ENCODE peak calls at places on chromosome 21, in ten cellular contexts. S is MM.1S; R is left ventricle myocardium inferior; L is IMR-90; D is mesendoderm; O is adrenal gland; E is CD8-positive, alpha-beta memory T cell; M is neural progenitor cell; Y is gastrocnemius medialis; F is psoas muscle. B is an unnamed sample.

GRCh38 chr21:45155910-45156309 is 81.5 kb downstream of the ADARB1 start:
- DNase-seq in F (no peak), M (no peak), L (no peak), E (no peak), Y (no peak), R (no peak), D (no peak), O (no peak), S (no peak), B (no peak)

GRCh38 chr21:46220847-46221246 is 7.7 kb downstream of the LSS start:
- DNase-seq in F (no peak), R (no peak), M (no peak), S (no peak), Y (no peak), O (no peak), L (no peak), E (no peak), D (no peak), B (no peak)

GRCh38 chr21:45460611-45461368 is 55.8 kb downstream of the COL18A1 start:
- DNase-seq in F (no peak), Y (no peak), E (no peak), O (no peak), R (no peak), D (peak; percentile 45), S (no peak), M (no peak), L (peak; percentile 91), B (no peak)

GRCh38 chr21:31108969-31109368 is 70.7 kb upstream of the KRTAP19-8 start:
- DNase-seq in F (no peak), M (peak; percentile 13), L (peak; percentile 20), O (no peak), R (no peak), S (peak; percentile 76), Y (no peak), E (no peak), D (peak; percentile 73), B (no peak)

GRCh38 chr21:46650476-46651098 is 15.1 kb downstream of the PRMT2 start:
- DNase-seq in F (no peak), Y (no peak), R (peak; percentile 44), D (no peak), O (peak; percentile 51), E (no peak), L (no peak), S (no peak), M (no peak), B (no peak)

GRCh38 chr21:45994086-45994661 is 12.6 kb downstream of the COL6A1 start:
- DNase-seq in Y (peak; percentile 10), R (peak; percentile 17), S (no peak), E (no peak), L (no peak), O (peak; percentile 8), F (peak; percentile 16), D (no peak), M (no peak), B (no peak)

GRCh38 chr21:15192243-15192642 is 127.4 kb upstream of the NRIP1 start:
- DNase-seq in S (no peak), R (no peak), Y (peak; percentile 30), D (no peak), L (no peak), F (no peak), O (peak; percentile 22), M (no peak), E (no peak), B (no peak)

GRCh38 chr21:45020629-45021427 is 53.6 kb upstream of the ADARB1 start:
- DNase-seq in S (no peak), M (no peak), O (peak; percentile 19), R (peak; percentile 19), Y (peak; percentile 22), E (no peak), L (no peak), D (no peak), F (peak; percentile 24), B (no peak)

GRCh38 chr21:31397939-31398338 is 53.9 kb upstream of the TIAM1 start:
- DNase-seq in L (no peak), S (peak; percentile 93), F (no peak), O (no peak), R (no peak), D (peak; percentile 73), M (peak; percentile 27), E (no peak), Y (no peak), B (no peak)

GRCh38 chr21:17757671-17758070 is 61.5 kb downstream of the C21orf91 start:
- DNase-seq in Y (no peak), O (no peak), M (no peak), L (no peak), E (no peak), F (no peak), S (no peak), R (no peak), D (no peak), B (no peak)

GRCh38 chr21:40177979-40178378 is 310.7 kb downstream of the PCP4 start:
- DNase-seq in D (no peak), M (no peak), L (no peak), Y (no peak), O (no peak), F (no peak), S (no peak), E (no peak), R (no peak), B (no peak)

GRCh38 chr21:30638686-30639085 is 3.7 kb downstream of the KRTAP20-2 start:
- DNase-seq in D (no peak), O (no peak), M (no peak), S (no peak), Y (no peak), L (no peak), F (no peak), R (no peak), E (no peak), B (no peak)

GRCh38 chr21:15543473-15543872 is 186.3 kb upstream of the USP25 start:
- DNase-seq in D (no peak), M (no peak), Y (no peak), L (no peak), E (no peak), F (no peak), R (no peak), S (no peak), O (no peak), B (no peak)

GRCh38 chr21:27371688-27372331 is 404.9 kb upstream of the ADAMTS5 start:
- DNase-seq in D (peak; percentile 95), O (no peak), F (no peak), S (no peak), E (no peak), L (peak; percentile 71), Y (no peak), M (no peak), R (no peak), B (no peak)
- H3K27ac ChIP-seq in D (no peak overlapping the region), O (no peak overlapping the region), F (no peak overlapping the region), S (no peak overlapping the region), E (no peak overlapping the region), L (peak overlapping the region; percentile 39), Y (no peak overlapping the region), M (no peak overlapping the region), R (peak overlapping the region; percentile 33), B (no peak overlapping the region)

DNA sequence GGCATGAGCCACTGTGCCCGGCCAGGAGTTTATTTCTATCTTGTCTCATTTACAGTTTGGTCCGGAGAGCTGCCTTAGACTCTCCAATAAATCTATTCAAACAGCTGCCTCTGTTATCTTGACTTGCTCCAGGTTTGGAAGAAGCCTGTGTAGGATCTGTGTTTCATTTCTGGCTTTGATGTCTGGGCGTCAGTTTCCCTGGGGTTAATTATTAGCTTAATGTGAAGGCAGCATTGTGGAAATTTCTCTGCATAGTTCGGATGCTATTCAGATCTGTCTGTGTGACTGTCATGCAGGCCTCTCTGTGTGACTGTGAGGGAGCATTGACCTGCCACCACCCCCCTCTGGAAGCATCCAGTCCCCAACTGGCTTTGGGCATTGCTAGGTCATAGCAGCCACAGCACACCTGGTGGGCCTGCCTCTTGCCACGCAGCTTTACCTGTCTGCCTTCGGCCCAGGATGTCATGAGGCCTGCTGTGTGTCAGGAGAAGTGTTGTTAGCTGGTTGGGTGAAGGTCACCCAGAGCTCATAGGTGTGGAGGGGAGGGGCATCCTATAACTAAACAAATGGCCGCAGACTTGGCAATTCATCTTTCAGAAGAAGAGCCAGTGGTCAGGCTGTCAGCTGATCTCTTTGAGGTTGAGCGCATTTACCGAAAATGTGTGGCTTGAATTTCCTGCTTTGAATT is 9.8 kb downstream of the IFNGR2 start:
- DNase-seq in L (no peak), S (peak; percentile 62), M (no peak), E (no peak), F (no peak), R (no peak), D (peak; percentile 64), O (no peak), Y (no peak), B (no peak)
- H3K27ac ChIP-seq in L (no peak overlapping the region), S (peak overlapping the region; percentile 49), M (no peak overlapping the region), E (no peak overlapping the region), F (no peak overlapping the region), R (no peak overlapping the region), D (peak overlapping the region; percentile 10), O (no peak overlapping the region), Y (no peak overlapping the region), B (peak overlapping the region; percentile 71)

GRCh38 chr21:39108291-39109162 is 74.7 kb downstream of the PSMG1 start:
- DNase-seq in S (no peak), R (no peak), Y (no peak), F (no peak), O (no peak), L (no peak), E (no peak), M (no peak), D (no peak), B (no peak)
- H3K27ac ChIP-seq in S (no peak overlapping the region), R (no peak overlapping the region), Y (no peak overlapping the region), F (no peak overlapping the region), O (no peak overlapping the region), L (no peak overlapping the region), E (no peak overlapping the region), M (no peak overlapping the region), D (no peak overlapping the region), B (no peak overlapping the region)

GRCh38 chr21:25508364-25508763 is 98.9 kb downstream of the MRPL39 start:
- DNase-seq in O (no peak), M (no peak), S (no peak), D (peak; percentile 58), Y (no peak), R (no peak), F (no peak), E (no peak), L (peak; percentile 23), B (no peak)

GRCh38 chr21:25507522-25507921 is 99.8 kb downstream of the MRPL39 start:
- DNase-seq in O (no peak), R (no peak), S (no peak), E (no peak), F (no peak), M (no peak), Y (no peak), D (peak; percentile 26), L (peak; percentile 23), B (no peak)

GRCh38 chr21:25506887-25507286 is 100.4 kb downstream of the MRPL39 start:
- DNase-seq in R (no peak), F (no peak), S (no peak), Y (no peak), M (no peak), O (no peak), D (no peak), E (no peak), L (peak; percentile 91), B (no peak)

GRCh38 chr21:25512095-25513086 is 94.9 kb downstream of the MRPL39 start:
- DNase-seq in O (peak; percentile 23), D (no peak), L (no peak), Y (peak; percentile 28), S (no peak), M (no peak), F (no peak), E (no peak), R (no peak), B (no peak)

DNA sequence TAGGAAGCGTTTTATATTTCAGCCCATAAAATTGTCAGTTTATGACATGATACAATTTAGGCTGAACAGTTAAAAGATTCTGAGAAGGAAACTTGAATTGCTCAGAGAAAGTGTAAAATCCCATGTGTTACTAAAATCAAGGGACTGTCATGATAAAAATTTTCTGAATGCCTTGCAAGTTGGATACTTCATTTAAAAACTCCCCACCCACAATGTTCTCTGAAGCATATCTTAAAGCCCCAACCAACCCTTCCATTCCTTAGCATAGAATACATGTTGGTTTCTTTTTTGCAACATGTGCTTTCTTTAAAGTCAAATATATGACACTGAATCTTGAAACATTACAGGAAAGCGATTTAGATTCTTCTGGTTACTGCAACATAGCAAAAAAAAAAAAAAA is 97.4 kb downstream of the MRPL39 start:
- DNase-seq in R (no peak), Y (no peak), F (no peak), O (no peak), S (no peak), D (no peak), M (no peak), E (no peak), L (no peak), B (no peak)
- H3K27ac ChIP-seq in R (no peak overlapping the region), Y (no peak overlapping the region), F (no peak overlapping the region), O (no peak overlapping the region), S (no peak overlapping the region), D (no peak overlapping the region), M (no peak overlapping the region), E (no peak overlapping the region), L (no peak overlapping the region), B (no peak overlapping the region)

B was measured in caudate nucleus.